ENCODE peak calls at places on chromosomes 5 and 9, in four cellular contexts. I, W, P and H are unnamed samples. For H3K4me1, the result is how much of the 10 kb centered on the place peaks cover.

GRCh38 chr9:35096035-35096849 is at the start of gene PIGO:
- DNase-seq in I (peak), W (peak), P (peak), H (peak)

GRCh38 chr5:109143001-109143400 is 266.8 kb downstream of the PJA2 start:
- DNase-seq in I (no peak), W (no peak), P (no peak), H (no peak)

GRCh38 chr9:21856301-21857094 is 54.1 kb downstream of the MTAP start:
- DNase-seq in I (no peak), W (no peak), P (no peak), H (no peak)

GRCh38 chr5:139565411-139566305 is 4.5 kb downstream of the UBE2D2 start:
- DNase-seq in I (no peak), W (peak), P (no peak), H (no peak)

GRCh38 chr9:34896112-34896511 is 62.0 kb upstream of the PHF24 start:
- DNase-seq in I (no peak), W (peak), P (peak), H (no peak)

GRCh38 chr5:154356256-154356655 is 89.5 kb upstream of the SAP30L start:
- DNase-seq in I (no peak), W (no peak), P (no peak), H (no peak)

GRCh38 chr5:120382813-120383212 is 81.3 kb upstream of the PRR16 start:
- DNase-seq in I (no peak), W (no peak), P (no peak), H (no peak)

GRCh38 chr5:14582797-14583137 is 1.2 kb downstream of the OTULINL start:
- DNase-seq in I (no peak), W (no peak), P (no peak), H (no peak)

GRCh38 chr5:67659288-67659687 is 462.7 kb upstream of the CD180 start:
- DNase-seq in I (no peak), W (no peak), P (no peak), H (no peak)

GRCh38 chr9:21672762-21673161 is 129.7 kb upstream of the MTAP start:
- DNase-seq in I (no peak), W (no peak), P (no peak), H (no peak)

GRCh38 chr9:5269249-5269715 is 35.2 kb downstream of the RLN2 start:
- DNase-seq in I (no peak), W (peak), P (peak), H (no peak)

GRCh38 chr5:146540421-146540820 is 24.4 kb upstream of the GPR151 start:
- DNase-seq in I (no peak), W (no peak), P (no peak), H (no peak)

GRCh38 chr5:56175465-56175864 is 57.7 kb downstream of the ANKRD55 start:
- DNase-seq in I (no peak), W (peak), P (peak), H (peak)

GRCh38 chr5:68730220-68731010 is 363.4 kb upstream of the SLC30A5 start:
- DNase-seq in I (peak), W (peak), P (no peak), H (peak)

DNA sequence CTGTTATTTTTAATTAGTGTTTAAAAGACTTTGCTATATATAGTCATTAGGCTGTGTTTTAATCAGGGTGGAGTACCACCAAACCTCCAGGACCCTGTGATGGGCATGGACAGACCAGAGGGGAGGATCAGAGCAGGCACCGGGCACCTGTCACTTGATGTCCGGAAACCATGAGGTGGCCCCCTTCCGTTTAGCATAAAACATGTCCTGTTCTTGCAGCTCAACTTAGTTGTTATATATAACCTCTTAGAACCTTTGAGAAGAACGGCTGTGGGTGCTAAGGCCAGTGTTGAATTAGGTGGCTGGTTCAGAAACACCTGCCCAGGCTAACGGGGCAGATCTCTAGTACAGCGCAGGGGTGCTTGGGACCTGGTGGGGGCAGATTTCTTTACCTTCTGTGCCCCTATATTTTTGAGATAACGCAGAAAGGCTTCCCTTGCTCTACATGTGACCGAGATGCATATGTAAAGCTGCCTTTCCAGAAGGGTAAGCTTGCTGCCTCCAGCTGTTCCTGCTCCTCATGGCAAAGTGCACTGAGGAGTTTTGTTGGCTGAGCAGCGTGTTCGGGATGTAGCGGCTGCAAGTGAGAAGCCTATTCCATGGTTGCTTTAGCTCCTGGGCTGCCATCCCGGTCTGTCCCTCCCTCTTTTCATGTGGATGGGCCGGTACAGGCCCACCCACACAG is 255.5 kb downstream of the FANCC start:
- DNase-seq in I (no peak), W (no peak), P (no peak), H (no peak)
- H3K4me3 ChIP-seq in I (no peak), W (no peak), P (no peak), H (no peak)

GRCh38 chr5:171862624-171863023 is 77.0 kb downstream of the SMIM23 start:
- DNase-seq in I (no peak), W (no peak), P (no peak), H (no peak)
- H3K4me1 ChIP-seq in I (under half), W (under half), P (under half), H (under half)

GRCh38 chr9:14690986-14691730 is 2.1 kb downstream of the ZDHHC21 start:
- DNase-seq in I (no peak), W (no peak), P (no peak), H (no peak)
- H3K4me3 ChIP-seq in I (no peak), W (no peak), P (no peak), H (no peak)

GRCh38 chr9:128094950-128095544 is 27.0 kb downstream of the SLC25A25 start:
- DNase-seq in I (no peak), W (no peak), P (no peak), H (no peak)
- H3K4me1 ChIP-seq in I (half or more), W (under half), P (under half), H (half or more)

GRCh38 chr5:31194458-31194808 is 947 bp downstream of the CDH6 start:
- DNase-seq in I (no peak), W (peak), P (peak), H (no peak)
- H3K4me3 ChIP-seq in I (peak), W (peak), P (peak), H (peak)

DNA sequence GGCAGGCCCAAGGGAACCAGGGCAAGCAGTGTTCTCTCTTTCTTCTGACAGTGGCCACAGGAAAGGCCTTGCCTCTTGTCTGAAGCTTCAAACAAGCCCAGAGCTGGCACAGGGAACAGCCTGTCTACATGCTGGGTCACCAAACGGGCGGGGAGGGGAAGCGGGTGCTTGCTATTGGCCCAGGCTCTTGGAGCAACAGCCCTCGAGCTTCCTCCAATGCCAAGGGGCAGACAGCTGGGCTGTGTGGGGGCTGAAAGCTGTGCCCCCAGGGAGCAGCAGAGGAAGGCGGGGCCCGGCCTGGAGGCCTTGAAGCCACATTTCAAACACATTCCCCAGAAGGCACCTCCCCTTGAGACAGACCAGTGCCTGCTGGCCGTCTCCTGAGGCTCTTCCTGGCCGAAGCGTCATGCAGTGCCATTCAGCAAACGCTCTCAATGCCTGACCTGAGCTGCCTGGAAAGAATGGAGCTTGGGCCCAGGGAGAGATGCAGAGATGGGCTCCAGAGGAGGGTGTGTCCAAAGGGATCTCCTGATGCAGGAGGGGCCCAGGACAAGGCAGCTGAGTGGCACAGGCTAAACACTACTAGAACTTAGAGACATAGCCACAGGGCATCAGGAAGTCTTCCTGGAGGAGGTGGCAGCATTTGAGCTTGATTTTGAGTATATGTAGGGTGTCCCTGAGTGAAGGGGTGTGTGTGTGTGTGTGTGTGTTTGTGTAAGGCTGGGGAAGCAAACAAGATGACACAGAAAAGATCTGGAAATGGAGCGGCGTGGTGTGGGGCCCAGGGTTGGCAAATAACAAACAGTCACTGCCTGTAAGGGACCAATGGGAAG is 2.5 kb downstream of the FIBCD1 start:
- DNase-seq in I (no peak), W (peak), P (peak), H (no peak)
- H3K4me1 ChIP-seq in I (half or more), W (under half), P (under half), H (under half)

DNA sequence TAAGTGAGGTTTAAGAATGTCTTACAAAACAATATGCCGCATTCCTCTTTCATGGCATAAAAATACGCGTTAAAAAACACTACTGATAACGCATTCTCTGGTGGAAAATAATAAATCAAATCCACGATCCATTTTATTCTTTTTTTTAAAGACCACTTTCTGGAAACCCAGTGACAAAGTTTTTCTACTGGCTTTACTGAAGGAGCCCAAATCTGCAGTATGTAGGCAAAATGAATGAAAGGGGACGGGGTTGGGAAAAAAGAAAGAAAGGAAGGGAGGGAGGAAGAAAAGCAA is 2.0 kb downstream of the SV2C start:
- DNase-seq in I (no peak), W (no peak), P (no peak), H (no peak)
- H3K4me3 ChIP-seq in I (peak), W (peak), P (peak), H (no peak)

DNA sequence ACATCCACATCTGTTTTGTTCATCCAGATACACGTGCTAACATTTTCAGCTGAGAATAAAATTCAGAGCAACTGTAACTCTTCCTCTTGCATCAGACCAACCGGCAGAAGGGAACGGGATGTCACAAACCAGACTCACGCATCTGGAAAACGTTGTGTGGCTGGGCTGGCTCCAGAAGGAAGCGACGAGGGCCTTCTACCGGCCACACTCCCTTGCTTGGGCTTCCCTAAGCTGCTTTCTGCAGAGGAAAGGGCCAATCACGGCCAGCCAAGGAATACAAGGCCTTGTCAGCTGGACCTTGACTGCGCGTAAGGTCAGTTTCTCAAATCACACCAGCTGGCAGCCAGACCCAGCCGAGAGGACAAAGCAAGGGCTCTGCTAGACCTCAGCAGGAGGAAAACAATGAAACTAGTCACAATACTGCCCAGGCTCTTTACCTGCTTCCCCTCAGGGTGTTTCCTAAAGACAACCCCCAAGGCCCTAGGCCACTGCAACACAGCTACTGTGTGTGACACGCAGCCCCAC is 106.1 kb downstream of the THBS4 start:
- DNase-seq in I (peak), W (peak), P (peak), H (peak)
- H3K4me1 ChIP-seq in I (under half), W (under half), P (under half), H (under half)